ENCODE peak calls at places on chromosomes 16 and 17, in four cellular contexts. V is astrocyte, L is coronary artery, S is aorta. U is an unnamed sample.
A peak's percentile ranks its signal among the peaks of the same experiment; 100 is the strongest.

GRCh38 chr16:48383204-48383876 is 1.9 kb downstream of the SIAH1 start:
- DNase-seq in L (no peak), V (no peak), S (no peak), U (no peak)

GRCh38 chr16:9102379-9102778 is 10.9 kb downstream of the HAPSTR1 start:
- DNase-seq in V (peak; percentile 93), L (no peak), S (no peak), U (no peak)

GRCh38 chr17:14704121-14704520 is 403.2 kb downstream of the HS3ST3B1 start:
- DNase-seq in V (no peak), S (no peak), L (no peak), U (no peak)

GRCh38 chr16:67375161-67375560 is 18.1 kb downstream of the TPPP3 start:
- DNase-seq in V (no peak), S (no peak), L (no peak), U (no peak)

GRCh38 chr17:28702752-28703150 is 8.9 kb downstream of the PROCA1 start:
- DNase-seq in V (no peak), L (no peak), S (no peak), U (no peak)

GRCh38 chr17:68310141-68310540 is 18.8 kb downstream of the ARSG start:
- DNase-seq in S (no peak), V (no peak), L (no peak), U (no peak)

GRCh38 chr17:50249887-50250286 is 24.4 kb upstream of the TMEM92 start:
- DNase-seq in S (no peak), V (no peak), L (no peak), U (no peak)

GRCh38 chr16:85750021-85750826 is 672 bp downstream of the C16orf74 start:
- DNase-seq in S (no peak), L (no peak), V (no peak), U (peak; percentile 90)

GRCh38 chr17:66468241-66469087 is 166.1 kb downstream of the PRKCA start:
- DNase-seq in L (no peak), V (no peak), S (peak; percentile 61), U (no peak)

GRCh38 chr16:79519448-79519847 is 81.1 kb downstream of the MAF start:
- DNase-seq in L (no peak), S (peak; percentile 73), V (no peak), U (peak; percentile 84)

GRCh38 chr16:49858200-49859129 is 2.6 kb upstream of the ZNF423 start:
- DNase-seq in S (peak; percentile 76), V (peak; percentile 37), L (peak; percentile 86), U (no peak)

GRCh38 chr17:80826955-80827645 is 164.5 kb upstream of the CHMP6 start:
- DNase-seq in S (peak; percentile 92), L (no peak), V (peak; percentile 98), U (peak; percentile 84)

GRCh38 chr16:57084996-57085395 is 7.4 kb upstream of the CPNE2 start:
- DNase-seq in L (no peak), V (no peak), S (no peak), U (no peak)

GRCh38 chr16:27977966-27978365 is 85.5 kb downstream of the GSG1L start:
- DNase-seq in V (peak; percentile 53), S (peak; percentile 61), L (peak; percentile 46), U (peak; percentile 25)

GRCh38 chr16:88923926-88924833 is 52.8 kb downstream of the CBFA2T3 start:
- DNase-seq in S (no peak), L (no peak), V (no peak), U (no peak)

GRCh38 chr17:7413346-7413985 is 5.8 kb downstream of the NLGN2 start:
- DNase-seq in S (no peak), V (peak; percentile 30), L (no peak), U (no peak)

GRCh38 chr16:11254913-11255736 is 879 bp downstream of the SOCS1 start:
- DNase-seq in V (peak; percentile 56), S (peak; percentile 64), L (no peak), U (no peak)

GRCh38 chr16:77043076-77043475 is 147.9 kb upstream of the MON1B start:
- DNase-seq in V (peak; percentile 1), S (no peak), L (no peak), U (no peak)

GRCh38 chr16:71666264-71666663 is 40.3 kb downstream of the MARVELD3 start:
- DNase-seq in L (no peak), V (no peak), S (no peak), U (no peak)
- H3K4me3 ChIP-seq in L (no peak overlapping the region), V (no peak overlapping the region), S (no peak overlapping the region), U (no peak overlapping the region)

DNA sequence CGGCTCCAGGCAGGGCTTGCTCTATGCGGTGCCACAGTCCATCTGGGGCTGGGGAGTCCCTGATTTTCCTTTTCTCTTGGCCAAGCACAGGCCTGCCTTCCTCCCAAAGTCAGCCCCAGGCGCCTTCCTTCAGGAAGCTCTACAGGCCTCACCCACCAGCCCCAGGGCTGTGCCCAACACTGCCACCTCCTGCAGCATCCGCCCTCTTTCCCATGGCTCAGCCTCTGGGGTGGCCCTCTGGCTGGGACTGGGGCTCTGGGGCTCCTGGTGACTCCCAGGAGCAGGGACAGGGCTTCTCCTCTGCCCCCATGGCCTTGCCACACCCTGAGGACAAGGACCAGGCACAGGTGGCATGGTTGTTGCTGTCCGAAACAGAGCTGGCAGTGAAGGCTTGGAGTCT is 817 bp downstream of the ITGB4 start:
- DNase-seq in V (no peak), L (no peak), S (no peak), U (peak; percentile 86)
- H3K4me3 ChIP-seq in V (no peak overlapping the region), L (peak overlapping the region; percentile 68), S (no peak overlapping the region), U (no peak overlapping the region)

GRCh38 chr17:45835481-45835880 is 9.2 kb upstream of the SPPL2C start:
- DNase-seq in L (no peak), V (no peak), S (no peak), U (no peak)

GRCh38 chr17:45837603-45838002 is 7.1 kb upstream of the SPPL2C start:
- DNase-seq in V (no peak), L (no peak), S (no peak), U (no peak)

GRCh38 chr17:45834471-45835396 is 9.9 kb upstream of the SPPL2C start:
- DNase-seq in S (no peak), V (no peak), L (no peak), U (no peak)

GRCh38 chr17:45837187-45837586 is 7.5 kb upstream of the SPPL2C start:
- DNase-seq in L (no peak), V (no peak), S (no peak), U (no peak)

GRCh38 chr17:45836047-45837044 is 8.3 kb upstream of the SPPL2C start:
- DNase-seq in V (no peak), L (no peak), S (no peak), U (no peak)
- H3K4me3 ChIP-seq in V (no peak overlapping the region), L (no peak overlapping the region), S (no peak overlapping the region), U (no peak overlapping the region)

GRCh38 chr16:64865037-64865696 is 256.7 kb downstream of the CDH11 start:
- DNase-seq in V (peak; percentile 35), L (no peak), S (no peak), U (no peak)
- H3K4me3 ChIP-seq in V (no peak overlapping the region), L (no peak overlapping the region), S (no peak overlapping the region), U (no peak overlapping the region)

DNA sequence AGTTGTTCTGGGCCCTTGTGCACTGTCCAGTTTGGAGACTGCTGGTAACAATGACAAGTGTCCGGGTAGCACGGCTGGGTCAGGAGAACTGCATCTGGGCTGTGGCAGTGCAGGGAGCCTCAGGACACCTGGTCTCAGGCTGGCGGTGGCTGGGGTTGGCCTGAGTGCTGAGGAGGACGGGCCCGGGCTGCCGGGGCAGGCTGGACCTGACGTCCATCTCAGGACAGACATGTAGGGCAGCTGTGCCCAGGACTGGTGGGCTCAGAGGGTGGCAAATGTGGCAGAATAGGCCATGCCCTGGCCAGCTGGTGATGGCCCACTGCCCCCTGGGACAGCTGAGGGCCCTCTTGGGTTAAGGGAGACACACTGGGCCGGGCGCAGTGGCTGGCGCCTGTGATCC is 4.2 kb upstream of the NLRC3 start:
- DNase-seq in L (no peak), V (no peak), S (no peak), U (no peak)
- H3K4me3 ChIP-seq in L (no peak overlapping the region), V (no peak overlapping the region), S (no peak overlapping the region), U (no peak overlapping the region)

GRCh38 chr17:77958716-77959215 is 263 bp downstream of the TNRC6C start:
- DNase-seq in L (no peak), S (no peak), V (no peak), U (no peak)
- H3K4me3 ChIP-seq in L (peak overlapping the region; percentile 73), S (peak overlapping the region; percentile 98), V (peak overlapping the region; percentile 67), U (peak overlapping the region; percentile 71)

GRCh38 chr17:16298140-16298662 is 55.1 kb downstream of the CENPV start:
- DNase-seq in S (no peak), L (no peak), V (no peak), U (no peak)
- H3K4me3 ChIP-seq in S (no peak overlapping the region), L (no peak overlapping the region), V (no peak overlapping the region), U (no peak overlapping the region)

GRCh38 chr16:554640-555413 is 5.4 kb upstream of the PRR35 start:
- DNase-seq in V (peak; percentile 52), L (no peak), S (no peak), U (no peak)
- H3K4me3 ChIP-seq in V (no peak overlapping the region), L (no peak overlapping the region), S (no peak overlapping the region), U (no peak overlapping the region)

GRCh38 chr16:81520151-81520470 is 75.5 kb downstream of the CMIP start:
- DNase-seq in V (no peak), L (no peak), S (no peak), U (peak; percentile 69)

GRCh38 chr16:81522141-81522701 is 77.6 kb downstream of the CMIP start:
- DNase-seq in S (peak; percentile 31), V (no peak), L (no peak), U (peak; percentile 65)

GRCh38 chr16:81521141-81521626 is 76.6 kb downstream of the CMIP start:
- DNase-seq in L (no peak), V (no peak), S (peak; percentile 67), U (peak; percentile 92)

GRCh38 chr16:81519298-81520150 is 74.9 kb downstream of the CMIP start:
- DNase-seq in V (no peak), L (no peak), S (peak; percentile 47), U (peak; percentile 48)

GRCh38 chr16:81520560-81521135 is 76.0 kb downstream of the CMIP start:
- DNase-seq in S (peak; percentile 9), V (no peak), L (no peak), U (peak; percentile 42)
- H3K4me3 ChIP-seq in S (no peak overlapping the region), V (no peak overlapping the region), L (no peak overlapping the region), U (no peak overlapping the region)